ENCODE peak calls at places on chromosomes 16 and 17, in nine cellular contexts. One of them, this sample, is unnamed.

GRCh38 chr17:49582789-49583188 is 7.1 kb downstream of the NXPH3 start:
- DNase-seq in KG1: no peak
- DNase-seq in naive thymus-derived CD4-positive, alpha-beta T cell: no peak
- DNase-seq in T1000: no peak
- DNase-seq in adrenal gland: peak
- DNase-seq in fibroblast of lung: peak
- DNase-seq in HuH-7: no peak
- DNase-seq in NAMALWA: no peak
- DNase-seq in skeletal muscle cell: no peak
- DNase-seq in this sample: no peak

GRCh38 chr17:82108038-82108998 is 10.3 kb upstream of the FASN start:
- DNase-seq in KG1: no peak
- DNase-seq in naive thymus-derived CD4-positive, alpha-beta T cell: no peak
- DNase-seq in T1000: no peak
- DNase-seq in adrenal gland: no peak
- DNase-seq in fibroblast of lung: no peak
- DNase-seq in HuH-7: no peak
- DNase-seq in NAMALWA: no peak
- DNase-seq in skeletal muscle cell: no peak
- DNase-seq in this sample: no peak

GRCh38 chr16:48734220-48734619 is 124.2 kb upstream of the N4BP1 start:
- DNase-seq in KG1: no peak
- DNase-seq in naive thymus-derived CD4-positive, alpha-beta T cell: no peak
- DNase-seq in T1000: no peak
- DNase-seq in adrenal gland: no peak
- DNase-seq in fibroblast of lung: no peak
- DNase-seq in HuH-7: no peak
- DNase-seq in NAMALWA: no peak
- DNase-seq in skeletal muscle cell: no peak
- DNase-seq in this sample: no peak

GRCh38 chr16:1794908-1795666 is 1.6 kb upstream of the IGFALS start:
- DNase-seq in KG1: no peak
- DNase-seq in naive thymus-derived CD4-positive, alpha-beta T cell: no peak
- DNase-seq in T1000: no peak
- DNase-seq in adrenal gland: no peak
- DNase-seq in fibroblast of lung: no peak
- DNase-seq in HuH-7: no peak
- DNase-seq in NAMALWA: no peak
- DNase-seq in skeletal muscle cell: no peak
- DNase-seq in this sample: no peak

GRCh38 chr17:42113293-42114069 is 967 bp upstream of the DHX58 start:
- DNase-seq in KG1: no peak
- DNase-seq in naive thymus-derived CD4-positive, alpha-beta T cell: no peak
- DNase-seq in T1000: no peak
- DNase-seq in adrenal gland: no peak
- DNase-seq in fibroblast of lung: no peak
- DNase-seq in HuH-7: no peak
- DNase-seq in NAMALWA: no peak
- DNase-seq in skeletal muscle cell: no peak
- DNase-seq in this sample: no peak

GRCh38 chr16:79169239-79169638 is 431.3 kb downstream of the MAF start:
- DNase-seq in KG1: no peak
- DNase-seq in naive thymus-derived CD4-positive, alpha-beta T cell: peak
- DNase-seq in T1000: no peak
- DNase-seq in adrenal gland: peak
- DNase-seq in fibroblast of lung: peak
- DNase-seq in HuH-7: no peak
- DNase-seq in NAMALWA: no peak
- DNase-seq in skeletal muscle cell: no peak
- DNase-seq in this sample: no peak

GRCh38 chr17:80964859-80965580 is 26.6 kb upstream of the CHMP6 start:
- DNase-seq in KG1: no peak
- DNase-seq in naive thymus-derived CD4-positive, alpha-beta T cell: no peak
- DNase-seq in T1000: no peak
- DNase-seq in adrenal gland: no peak
- DNase-seq in fibroblast of lung: no peak
- DNase-seq in HuH-7: no peak
- DNase-seq in NAMALWA: no peak
- DNase-seq in skeletal muscle cell: no peak
- DNase-seq in this sample: no peak

GRCh38 chr17:82502207-82502606 is 17.3 kb upstream of the FOXK2 start:
- DNase-seq in KG1: no peak
- DNase-seq in naive thymus-derived CD4-positive, alpha-beta T cell: no peak
- DNase-seq in T1000: no peak
- DNase-seq in adrenal gland: no peak
- DNase-seq in fibroblast of lung: no peak
- DNase-seq in HuH-7: no peak
- DNase-seq in NAMALWA: no peak
- DNase-seq in skeletal muscle cell: no peak
- DNase-seq in this sample: no peak

GRCh38 chr17:67452681-67453554 is 75.8 kb downstream of the PITPNC1 start:
- DNase-seq in KG1: no peak
- DNase-seq in naive thymus-derived CD4-positive, alpha-beta T cell: peak
- DNase-seq in T1000: no peak
- DNase-seq in adrenal gland: no peak
- DNase-seq in fibroblast of lung: no peak
- DNase-seq in HuH-7: no peak
- DNase-seq in NAMALWA: no peak
- DNase-seq in skeletal muscle cell: no peak
- DNase-seq in this sample: no peak

GRCh38 chr17:2563061-2563460 is 30.4 kb upstream of the PAFAH1B1 start:
- DNase-seq in KG1: no peak
- DNase-seq in naive thymus-derived CD4-positive, alpha-beta T cell: no peak
- DNase-seq in T1000: no peak
- DNase-seq in adrenal gland: no peak
- DNase-seq in fibroblast of lung: no peak
- DNase-seq in HuH-7: no peak
- DNase-seq in NAMALWA: no peak
- DNase-seq in skeletal muscle cell: no peak
- DNase-seq in this sample: no peak

GRCh38 chr17:72343911-72344310 is 223.1 kb downstream of the SOX9 start:
- DNase-seq in KG1: no peak
- DNase-seq in naive thymus-derived CD4-positive, alpha-beta T cell: no peak
- DNase-seq in T1000: no peak
- DNase-seq in adrenal gland: no peak
- DNase-seq in fibroblast of lung: peak
- DNase-seq in HuH-7: no peak
- DNase-seq in NAMALWA: no peak
- DNase-seq in skeletal muscle cell: no peak
- DNase-seq in this sample: no peak

GRCh38 chr17:45031231-45032149 is 19.9 kb downstream of the DCAKD start:
- DNase-seq in KG1: no peak
- DNase-seq in naive thymus-derived CD4-positive, alpha-beta T cell: no peak
- DNase-seq in T1000: no peak
- DNase-seq in adrenal gland: no peak
- DNase-seq in fibroblast of lung: no peak
- DNase-seq in HuH-7: no peak
- DNase-seq in NAMALWA: no peak
- DNase-seq in skeletal muscle cell: no peak
- DNase-seq in this sample: no peak

GRCh38 chr17:79706931-79707382 is 23.8 kb upstream of the ENPP7 start:
- DNase-seq in KG1: no peak
- DNase-seq in naive thymus-derived CD4-positive, alpha-beta T cell: no peak
- DNase-seq in T1000: no peak
- DNase-seq in adrenal gland: no peak
- DNase-seq in fibroblast of lung: no peak
- DNase-seq in HuH-7: no peak
- DNase-seq in NAMALWA: no peak
- DNase-seq in skeletal muscle cell: no peak
- DNase-seq in this sample: peak

GRCh38 chr16:54282202-54282922 is 4.2 kb downstream of the IRX3 start:
- DNase-seq in KG1: no peak
- DNase-seq in naive thymus-derived CD4-positive, alpha-beta T cell: no peak
- DNase-seq in T1000: no peak
- DNase-seq in adrenal gland: peak
- DNase-seq in fibroblast of lung: peak
- DNase-seq in HuH-7: no peak
- DNase-seq in NAMALWA: peak
- DNase-seq in skeletal muscle cell: no peak
- DNase-seq in this sample: no peak

GRCh38 chr16:10600792-10601443 is 20.5 kb upstream of the EMP2 start:
- DNase-seq in KG1: no peak
- DNase-seq in naive thymus-derived CD4-positive, alpha-beta T cell: no peak
- DNase-seq in T1000: no peak
- DNase-seq in adrenal gland: no peak
- DNase-seq in fibroblast of lung: peak
- DNase-seq in HuH-7: no peak
- DNase-seq in NAMALWA: no peak
- DNase-seq in skeletal muscle cell: peak
- DNase-seq in this sample: no peak

GRCh38 chr17:12530126-12530525 is 135.6 kb upstream of the MYOCD start:
- DNase-seq in KG1: no peak
- DNase-seq in naive thymus-derived CD4-positive, alpha-beta T cell: no peak
- DNase-seq in T1000: no peak
- DNase-seq in adrenal gland: no peak
- DNase-seq in fibroblast of lung: no peak
- DNase-seq in HuH-7: no peak
- DNase-seq in NAMALWA: no peak
- DNase-seq in skeletal muscle cell: no peak
- DNase-seq in this sample: no peak

GRCh38 chr17:81373536-81374160 is 21.6 kb upstream of the BAHCC1 start:
- DNase-seq in KG1: no peak
- DNase-seq in naive thymus-derived CD4-positive, alpha-beta T cell: no peak
- DNase-seq in T1000: no peak
- DNase-seq in adrenal gland: no peak
- DNase-seq in fibroblast of lung: no peak
- DNase-seq in HuH-7: no peak
- DNase-seq in NAMALWA: no peak
- DNase-seq in skeletal muscle cell: no peak
- DNase-seq in this sample: no peak

GRCh38 chr16:11816123-11816522 is 19.1 kb upstream of the ZC3H7A start:
- DNase-seq in KG1: no peak
- DNase-seq in naive thymus-derived CD4-positive, alpha-beta T cell: no peak
- DNase-seq in T1000: no peak
- DNase-seq in adrenal gland: no peak
- DNase-seq in fibroblast of lung: no peak
- DNase-seq in HuH-7: no peak
- DNase-seq in NAMALWA: no peak
- DNase-seq in skeletal muscle cell: no peak
- DNase-seq in this sample: no peak

GRCh38 chr17:17342242-17342945 is 39.2 kb downstream of the NT5M start:
- DNase-seq in KG1: no peak
- DNase-seq in naive thymus-derived CD4-positive, alpha-beta T cell: no peak
- DNase-seq in T1000: no peak
- DNase-seq in adrenal gland: no peak
- DNase-seq in fibroblast of lung: no peak
- DNase-seq in HuH-7: no peak
- DNase-seq in NAMALWA: no peak
- DNase-seq in skeletal muscle cell: no peak
- DNase-seq in this sample: no peak

GRCh38 chr16:62929593-62929992 is 893.4 kb upstream of the CDH8 start:
- DNase-seq in KG1: no peak
- DNase-seq in naive thymus-derived CD4-positive, alpha-beta T cell: no peak
- DNase-seq in T1000: no peak
- DNase-seq in adrenal gland: no peak
- DNase-seq in fibroblast of lung: no peak
- DNase-seq in HuH-7: no peak
- DNase-seq in NAMALWA: no peak
- DNase-seq in skeletal muscle cell: no peak
- DNase-seq in this sample: no peak

GRCh38 chr16:55955845-55956244 is 80.7 kb upstream of the CES5A start:
- DNase-seq in KG1: no peak
- DNase-seq in naive thymus-derived CD4-positive, alpha-beta T cell: no peak
- DNase-seq in T1000: no peak
- DNase-seq in adrenal gland: peak
- DNase-seq in fibroblast of lung: no peak
- DNase-seq in HuH-7: no peak
- DNase-seq in NAMALWA: no peak
- DNase-seq in skeletal muscle cell: no peak
- DNase-seq in this sample: peak

GRCh38 chr16:57594531-57595031 is 33.8 kb upstream of the ADGRG1 start:
- DNase-seq in KG1: no peak
- DNase-seq in naive thymus-derived CD4-positive, alpha-beta T cell: no peak
- DNase-seq in T1000: no peak
- DNase-seq in adrenal gland: no peak
- DNase-seq in fibroblast of lung: no peak
- DNase-seq in HuH-7: no peak
- DNase-seq in NAMALWA: no peak
- DNase-seq in skeletal muscle cell: no peak
- DNase-seq in this sample: no peak

This sample was measured in NCI-H446 treated with DMSO at 0.1 percent for 48 hours.